ENCODE peak calls at places on chromosomes 7 and 10, in seven cellular contexts. K, Q, O, W, J, E and C are unnamed samples.

GRCh38 chr7:155226261-155227003 is 71.2 kb upstream of the INSIG1 start:
- DNase-seq in K (no peak), Q (no peak), O (no peak), W (no peak), J (no peak), E (no peak), C (no peak)

GRCh38 chr7:23544913-23545354 is 13.2 kb upstream of the TRA2A start:
- DNase-seq in K (no peak), Q (peak), O (no peak), W (no peak), J (no peak), E (peak), C (peak)

GRCh38 chr7:155754165-155754564 is 58.1 kb downstream of the SHH start:
- DNase-seq in K (no peak), Q (no peak), O (no peak), W (no peak), J (no peak), E (no peak), C (no peak)

GRCh38 chr7:138233189-138233588 is 156.9 kb downstream of the AKR1D1 start:
- DNase-seq in K (no peak), Q (no peak), O (no peak), W (no peak), J (no peak), E (no peak), C (no peak)

GRCh38 chr7:7667187-7667586 is 26.6 kb downstream of the UMAD1 start:
- DNase-seq in K (no peak), Q (no peak), O (no peak), W (no peak), J (no peak), E (no peak), C (no peak)

GRCh38 chr7:33881316-33881715 is 24.0 kb upstream of the BMPER start:
- DNase-seq in K (no peak), Q (no peak), O (no peak), W (no peak), J (no peak), E (no peak), C (no peak)

GRCh38 chr10:25701651-25702050 is 232.4 kb upstream of the MYO3A start:
- DNase-seq in K (no peak), Q (no peak), O (no peak), W (no peak), J (no peak), E (no peak), C (no peak)

GRCh38 chr10:74645681-74646080 is 180.7 kb upstream of the KAT6B start:
- DNase-seq in K (no peak), Q (no peak), O (no peak), W (no peak), J (no peak), E (no peak), C (no peak)

GRCh38 chr7:134255814-134256213 is 60.9 kb downstream of the SLC35B4 start:
- DNase-seq in K (no peak), Q (no peak), O (no peak), W (no peak), J (no peak), E (no peak), C (no peak)

GRCh38 chr7:96120445-96120844 is 201.5 kb downstream of the SLC25A13 start:
- DNase-seq in K (no peak), Q (no peak), O (no peak), W (no peak), J (no peak), E (no peak), C (no peak)

GRCh38 chr10:102324061-102324460 is 71.4 kb upstream of the NFKB2 start:
- DNase-seq in K (no peak), Q (peak), O (no peak), W (no peak), J (no peak), E (no peak), C (no peak)

GRCh38 chr7:140143997-140144396 is 32.8 kb downstream of the KDM7A start:
- DNase-seq in K (no peak), Q (no peak), O (no peak), W (no peak), J (no peak), E (no peak), C (no peak)

GRCh38 chr10:124677291-124677690 is 66.9 kb downstream of the FAM53B start:
- DNase-seq in K (no peak), Q (no peak), O (no peak), W (peak), J (no peak), E (no peak), C (no peak)

GRCh38 chr7:128247640-128248194 is 6.6 kb downstream of the LEP start:
- DNase-seq in K (no peak), Q (peak), O (no peak), W (no peak), J (no peak), E (no peak), C (no peak)

GRCh38 chr10:111392159-111392558 is 315.3 kb downstream of the ADRA2A start:
- DNase-seq in K (no peak), Q (peak), O (no peak), W (no peak), J (no peak), E (peak), C (no peak)

GRCh38 chr7:98703916-98704315 is 86.8 kb downstream of the NPTX2 start:
- DNase-seq in K (no peak), Q (no peak), O (no peak), W (no peak), J (no peak), E (no peak), C (no peak)

GRCh38 chr10:25388862-25389206 is 214.0 kb downstream of the GPR158 start:
- DNase-seq in K (no peak), Q (no peak), O (no peak), W (no peak), J (no peak), E (no peak), C (no peak)

GRCh38 chr7:47763063-47763974 is 181.4 kb upstream of the TNS3 start:
- DNase-seq in K (peak), Q (peak), O (no peak), W (no peak), J (no peak), E (peak), C (no peak)

GRCh38 chr7:16089801-16090200 is 331.5 kb downstream of the CRPPA start:
- DNase-seq in K (no peak), Q (no peak), O (no peak), W (no peak), J (no peak), E (no peak), C (no peak)

GRCh38 chr10:89115876-89116627 is 91.1 kb downstream of the CH25H start:
- DNase-seq in K (no peak), Q (peak), O (no peak), W (no peak), J (no peak), E (peak), C (no peak)

GRCh38 chr10:531541-531940 is 157.9 kb downstream of the DIP2C start:
- DNase-seq in K (no peak), Q (no peak), O (no peak), W (no peak), J (no peak), E (no peak), C (no peak)

GRCh38 chr10:33234779-33235178 is 99.7 kb downstream of the NRP1 start:
- DNase-seq in K (no peak), Q (peak), O (no peak), W (no peak), J (no peak), E (no peak), C (no peak)

GRCh38 chr10:127346604-127347003 is 150.2 kb upstream of the INSYN2A start:
- DNase-seq in K (no peak), Q (no peak), O (no peak), W (no peak), J (no peak), E (no peak), C (peak)

GRCh38 chr7:23533160-23533559 is 1.4 kb upstream of the TRA2A start:
- DNase-seq in K (no peak), Q (no peak), O (no peak), W (no peak), J (no peak), E (no peak), C (no peak)

GRCh38 chr7:128697301-128697905 is 25.3 kb downstream of the GARIN1A start:
- DNase-seq in K (peak), Q (peak), O (peak), W (peak), J (peak), E (no peak), C (peak)

GRCh38 chr7:84188811-84189405 is 5.7 kb downstream of the SEMA3A start:
- DNase-seq in K (no peak), Q (peak), O (no peak), W (no peak), J (no peak), E (no peak), C (no peak)

GRCh38 chr10:119502214-119502613 is 40.3 kb downstream of the RGS10 start:
- DNase-seq in K (peak), Q (no peak), O (peak), W (no peak), J (peak), E (no peak), C (peak)